ENCODE peak calls at places on chromosome 4, in six cellular contexts. O, L, D, A, H and Q are unnamed samples.

GRCh38 chr4:109496875-109497274 is 63.2 kb upstream of the MCUB start:
- DNase-seq in A (no peak), L (no peak), O (no peak), D (no peak), H (no peak), Q (no peak)

GRCh38 chr4:151690164-151690856 is 70.5 kb downstream of the GATB start:
- DNase-seq in A (peak), O (peak), H (no peak), L (no peak), D (no peak), Q (no peak)

GRCh38 chr4:36197501-36197900 is 46.8 kb downstream of the ARAP2 start:
- DNase-seq in O (no peak), H (no peak), L (no peak), A (no peak), D (no peak), Q (no peak)

GRCh38 chr4:123892368-123892961 is 495.9 kb downstream of the SPRY1 start:
- DNase-seq in H (no peak), O (no peak), L (no peak), D (no peak), A (peak), Q (no peak)

GRCh38 chr4:41176357-41176756 is 38.0 kb downstream of the APBB2 start:
- DNase-seq in A (peak), D (no peak), H (no peak), O (peak), L (no peak), Q (no peak)

GRCh38 chr4:174259580-174259979 is 23.9 kb downstream of the FBXO8 start:
- DNase-seq in H (no peak), D (no peak), O (no peak), A (no peak), L (no peak), Q (no peak)

GRCh38 chr4:8240211-8241041 is 29.1 kb upstream of the HTRA3 start:
- DNase-seq in D (no peak), O (no peak), A (no peak), L (no peak), H (no peak), Q (no peak)

GRCh38 chr4:81421346-81422218 is 50.1 kb downstream of the RASGEF1B start:
- DNase-seq in O (peak), H (peak), L (no peak), D (no peak), A (peak), Q (no peak)

GRCh38 chr4:89218587-89218986 is 89.0 kb downstream of the GPRIN3 start:
- DNase-seq in A (no peak), H (no peak), L (no peak), O (no peak), D (no peak), Q (no peak)

GRCh38 chr4:55409468-55410171 is 13.9 kb downstream of the TMEM165 start:
- DNase-seq in H (peak), A (peak), D (no peak), L (no peak), O (no peak), Q (no peak)

GRCh38 chr4:176193126-176193525 is 2.3 kb downstream of the SPATA4 start:
- DNase-seq in L (no peak), O (peak), D (no peak), A (peak), H (no peak), Q (no peak)

GRCh38 chr4:48329976-48330375 is 11.4 kb upstream of the SLAIN2 start:
- DNase-seq in L (no peak), O (peak), D (no peak), A (peak), H (no peak), Q (no peak)

GRCh38 chr4:41575665-41576064 is 37.7 kb downstream of the LIMCH1 start:
- DNase-seq in D (no peak), A (no peak), O (no peak), H (no peak), L (no peak), Q (no peak)